ENCODE peak calls at places on chromosome 5, in five cellular contexts. Y is HCT116, P is lower leg skin, Q is K562, H is heart left ventricle. W is an unnamed sample.

GRCh38 chr5:44387911-44388310 is 1.3 kb downstream of the FGF10 start:
- DNase-seq in H (no peak), Q (no peak), Y (no peak), P (no peak), W (no peak)

GRCh38 chr5:172561151-172561550 is 79.9 kb upstream of the NEURL1B start:
- DNase-seq in H (no peak), Q (no peak), Y (no peak), P (no peak), W (no peak)

GRCh38 chr5:32852535-32852934 is 141.4 kb downstream of the NPR3 start:
- DNase-seq in Y (no peak), Q (no peak), P (no peak), H (peak), W (no peak)

GRCh38 chr5:181241393-181241975 is 2.2 kb downstream of the RACK1 start:
- DNase-seq in Y (no peak), P (no peak), H (no peak), Q (no peak), W (no peak)

GRCh38 chr5:134227259-134227658 is 1.4 kb upstream of the PPP2CA start:
- DNase-seq in H (peak), Q (peak), P (no peak), Y (no peak), W (no peak)

GRCh38 chr5:88889165-88890069 is 6.4 kb upstream of the MEF2C start:
- DNase-seq in H (peak), Y (no peak), Q (no peak), P (peak), W (peak)

GRCh38 chr5:77155179-77155839 is 55.2 kb upstream of the PDE8B start:
- DNase-seq in Y (no peak), H (no peak), P (no peak), Q (no peak), W (no peak)

GRCh38 chr5:15655683-15656082 is 155.7 kb downstream of the FBXL7 start:
- DNase-seq in Y (no peak), Q (no peak), H (no peak), P (no peak), W (no peak)

GRCh38 chr5:137616046-137616445 is 116.9 kb upstream of the SPOCK1 start:
- DNase-seq in P (peak), Q (no peak), Y (no peak), H (no peak), W (no peak)

GRCh38 chr5:124745367-124746251 is 830 bp downstream of the ZNF608 start:
- DNase-seq in Q (no peak), P (no peak), Y (no peak), H (no peak), W (no peak)

GRCh38 chr5:124747770-124748686 is 1.6 kb upstream of the ZNF608 start:
- DNase-seq in P (no peak), H (no peak), Q (no peak), Y (no peak), W (no peak)

GRCh38 chr5:124748687-124749594 is 2.5 kb upstream of the ZNF608 start:
- DNase-seq in Y (peak), H (peak), Q (peak), P (peak), W (peak)

GRCh38 chr5:124746252-124746915 is at the start of gene ZNF608:
- DNase-seq in Q (no peak), H (no peak), Y (no peak), P (no peak), W (no peak)

GRCh38 chr5:124746916-124747769 is 704 bp upstream of the ZNF608 start:
- DNase-seq in Y (peak), P (peak), Q (no peak), H (peak), W (peak)
- TF ChIP-seq POLR2A in Y (peak), P (no peak), Q (no peak), H (peak), W (no peak)

GRCh38 chr5:157862183-157862851 is 3.4 kb upstream of the CLINT1 start:
- DNase-seq in Y (no peak), H (no peak), P (peak), Q (no peak), W (no peak)
- H3K4me3 ChIP-seq in Y (no peak), H (no peak), P (no peak), Q (no peak), W (no peak)

GRCh38 chr5:100444961-100445360 is 90.2 kb upstream of the FAM174A start:
- DNase-seq in Q (no peak), H (no peak), Y (no peak), P (no peak), W (no peak)

GRCh38 chr5:100448250-100448649 is 86.9 kb upstream of the FAM174A start:
- DNase-seq in H (no peak), Y (no peak), Q (no peak), P (no peak), W (no peak)

GRCh38 chr5:100446879-100447278 is 88.3 kb upstream of the FAM174A start:
- DNase-seq in H (no peak), Q (no peak), P (no peak), Y (no peak), W (no peak)
- TF ChIP-seq POLR2A in H (no peak), Q (no peak), P (no peak), Y (no peak), W (no peak)

GRCh38 chr5:5140051-5141010 is at the start of gene ADAMTS16:
- DNase-seq in Q (no peak), Y (no peak), P (no peak), H (no peak), W (no peak)
- H3K4me3 ChIP-seq in Q (no peak), Y (no peak), P (no peak), H (no peak), W (peak)